ENCODE peak calls at places on chromosome 22, in eight cellular contexts. One of them, this sample, is unnamed.

GRCh38 chr22:35378547-35379078 is 2.3 kb upstream of the HMOX1 start:
- DNase-seq in adrenal gland: no peak
- DNase-seq in body of pancreas: no peak
- DNase-seq in Peyer's patch: no peak
- DNase-seq in GM23338: no peak
- DNase-seq in mesendoderm: peak
- DNase-seq in substantia nigra: no peak
- DNase-seq in esophagus squamous epithelium: no peak
- DNase-seq in this sample: no peak

GRCh38 chr22:47592791-47593190 is 830.3 kb downstream of the TBC1D22A start:
- DNase-seq in adrenal gland: no peak
- DNase-seq in body of pancreas: no peak
- DNase-seq in Peyer's patch: no peak
- DNase-seq in GM23338: no peak
- DNase-seq in mesendoderm: no peak
- DNase-seq in substantia nigra: no peak
- DNase-seq in esophagus squamous epithelium: no peak
- DNase-seq in this sample: no peak

GRCh38 chr22:23153994-23154393 is 8.7 kb downstream of the RAB36 start:
- DNase-seq in adrenal gland: no peak
- DNase-seq in body of pancreas: no peak
- DNase-seq in Peyer's patch: no peak
- DNase-seq in GM23338: peak
- DNase-seq in mesendoderm: no peak
- DNase-seq in substantia nigra: no peak
- DNase-seq in esophagus squamous epithelium: no peak
- DNase-seq in this sample: no peak

GRCh38 chr22:30325724-30326703 is 727 bp downstream of the TBC1D10A start:
- DNase-seq in adrenal gland: no peak
- DNase-seq in body of pancreas: peak
- DNase-seq in Peyer's patch: peak
- DNase-seq in GM23338: peak
- DNase-seq in mesendoderm: no peak
- DNase-seq in substantia nigra: no peak
- DNase-seq in esophagus squamous epithelium: no peak
- DNase-seq in this sample: peak

GRCh38 chr22:48239461-48240164 is 1477.2 kb downstream of the TBC1D22A start:
- DNase-seq in adrenal gland: no peak
- DNase-seq in body of pancreas: no peak
- DNase-seq in Peyer's patch: no peak
- DNase-seq in GM23338: no peak
- DNase-seq in mesendoderm: peak
- DNase-seq in substantia nigra: no peak
- DNase-seq in esophagus squamous epithelium: no peak
- DNase-seq in this sample: no peak

GRCh38 chr22:32265882-32266767 is 11.0 kb upstream of the SLC5A4 start:
- DNase-seq in adrenal gland: peak
- DNase-seq in body of pancreas: peak
- DNase-seq in Peyer's patch: no peak
- DNase-seq in GM23338: peak
- DNase-seq in mesendoderm: peak
- DNase-seq in substantia nigra: peak
- DNase-seq in esophagus squamous epithelium: no peak
- DNase-seq in this sample: peak

GRCh38 chr22:50218996-50219727 is 18.4 kb downstream of the SELENOO start:
- DNase-seq in adrenal gland: peak
- DNase-seq in body of pancreas: peak
- DNase-seq in Peyer's patch: peak
- DNase-seq in GM23338: peak
- DNase-seq in mesendoderm: peak
- DNase-seq in substantia nigra: no peak
- DNase-seq in esophagus squamous epithelium: no peak
- DNase-seq in this sample: peak

GRCh38 chr22:35043251-35043931 is 22.6 kb upstream of the ISX start:
- DNase-seq in adrenal gland: no peak
- DNase-seq in body of pancreas: no peak
- DNase-seq in Peyer's patch: no peak
- DNase-seq in GM23338: peak
- DNase-seq in mesendoderm: peak
- DNase-seq in substantia nigra: no peak
- DNase-seq in esophagus squamous epithelium: no peak
- DNase-seq in this sample: no peak

GRCh38 chr22:40056163-40056958 is 61.6 kb downstream of the FAM83F start:
- DNase-seq in adrenal gland: no peak
- DNase-seq in body of pancreas: no peak
- DNase-seq in Peyer's patch: no peak
- DNase-seq in GM23338: no peak
- DNase-seq in mesendoderm: no peak
- DNase-seq in substantia nigra: no peak
- DNase-seq in esophagus squamous epithelium: no peak
- DNase-seq in this sample: no peak

GRCh38 chr22:48389916-48390315 is 1437.8 kb downstream of the BRD1 start:
- DNase-seq in adrenal gland: no peak
- DNase-seq in body of pancreas: no peak
- DNase-seq in Peyer's patch: no peak
- DNase-seq in GM23338: no peak
- DNase-seq in mesendoderm: no peak
- DNase-seq in substantia nigra: no peak
- DNase-seq in esophagus squamous epithelium: no peak
- DNase-seq in this sample: no peak

GRCh38 chr22:26656896-26657851 is at the start of gene MIAT:
- DNase-seq in adrenal gland: no peak
- DNase-seq in body of pancreas: peak
- DNase-seq in Peyer's patch: no peak
- DNase-seq in GM23338: peak
- DNase-seq in mesendoderm: peak
- DNase-seq in substantia nigra: no peak
- DNase-seq in esophagus squamous epithelium: no peak
- DNase-seq in this sample: peak

GRCh38 chr22:19555651-19556050 is 31.4 kb upstream of the CLDN5 start:
- DNase-seq in adrenal gland: no peak
- DNase-seq in body of pancreas: no peak
- DNase-seq in Peyer's patch: no peak
- DNase-seq in GM23338: no peak
- DNase-seq in mesendoderm: no peak
- DNase-seq in substantia nigra: no peak
- DNase-seq in esophagus squamous epithelium: no peak
- DNase-seq in this sample: no peak

GRCh38 chr22:24379536-24379935 is 47.9 kb upstream of the ADORA2A start:
- DNase-seq in adrenal gland: no peak
- DNase-seq in body of pancreas: no peak
- DNase-seq in Peyer's patch: no peak
- DNase-seq in GM23338: no peak
- DNase-seq in mesendoderm: no peak
- DNase-seq in substantia nigra: no peak
- DNase-seq in esophagus squamous epithelium: no peak
- DNase-seq in this sample: no peak

GRCh38 chr22:38719196-38719595 is 13.5 kb downstream of the GTPBP1 start:
- DNase-seq in adrenal gland: peak
- DNase-seq in body of pancreas: no peak
- DNase-seq in Peyer's patch: no peak
- DNase-seq in GM23338: no peak
- DNase-seq in mesendoderm: no peak
- DNase-seq in substantia nigra: no peak
- DNase-seq in esophagus squamous epithelium: no peak
- DNase-seq in this sample: no peak
- H3K27ac ChIP-seq in adrenal gland: no peak
- H3K27ac ChIP-seq in body of pancreas: peak
- H3K27ac ChIP-seq in Peyer's patch: no peak
- H3K27ac ChIP-seq in GM23338: no peak
- H3K27ac ChIP-seq in mesendoderm: no peak
- H3K27ac ChIP-seq in substantia nigra: no peak
- H3K27ac ChIP-seq in esophagus squamous epithelium: peak
- H3K27ac ChIP-seq in this sample: no peak

GRCh38 chr22:41517172-41518047 is 26.9 kb downstream of the POLR3H start:
- DNase-seq in adrenal gland: peak
- DNase-seq in body of pancreas: peak
- DNase-seq in Peyer's patch: peak
- DNase-seq in GM23338: peak
- DNase-seq in mesendoderm: peak
- DNase-seq in substantia nigra: peak
- DNase-seq in esophagus squamous epithelium: no peak
- DNase-seq in this sample: peak
- H3K27ac ChIP-seq in adrenal gland: peak
- H3K27ac ChIP-seq in body of pancreas: peak
- H3K27ac ChIP-seq in Peyer's patch: no peak
- H3K27ac ChIP-seq in GM23338: no peak
- H3K27ac ChIP-seq in mesendoderm: no peak
- H3K27ac ChIP-seq in substantia nigra: peak
- H3K27ac ChIP-seq in esophagus squamous epithelium: peak
- H3K27ac ChIP-seq in this sample: peak

DNA sequence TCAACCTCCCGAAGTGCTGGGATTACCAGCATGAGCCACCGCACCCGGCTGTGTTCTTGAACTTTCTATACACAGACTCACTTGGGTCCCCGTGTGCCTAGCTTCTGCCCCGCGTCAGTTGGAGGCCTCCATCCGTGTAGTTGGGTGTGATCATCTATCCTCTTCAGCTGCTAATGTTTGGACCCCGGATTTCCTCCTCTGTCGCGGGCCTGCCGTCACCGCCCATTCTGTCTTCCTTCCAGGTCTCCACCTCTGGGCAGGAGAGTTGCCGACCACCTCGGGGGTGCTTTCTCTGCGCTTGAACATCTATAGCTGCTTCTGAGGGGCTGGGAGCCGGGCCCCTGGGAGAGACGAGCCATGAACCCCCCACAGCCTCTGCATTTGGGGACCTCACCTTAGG is 5.5 kb downstream of the CDC42EP1 start:
- DNase-seq in adrenal gland: no peak
- DNase-seq in body of pancreas: no peak
- DNase-seq in Peyer's patch: no peak
- DNase-seq in GM23338: no peak
- DNase-seq in mesendoderm: no peak
- DNase-seq in substantia nigra: no peak
- DNase-seq in esophagus squamous epithelium: no peak
- DNase-seq in this sample: no peak
- H3K27ac ChIP-seq in adrenal gland: peak
- H3K27ac ChIP-seq in body of pancreas: peak
- H3K27ac ChIP-seq in Peyer's patch: no peak
- H3K27ac ChIP-seq in GM23338: no peak
- H3K27ac ChIP-seq in mesendoderm: no peak
- H3K27ac ChIP-seq in substantia nigra: peak
- H3K27ac ChIP-seq in esophagus squamous epithelium: peak
- H3K27ac ChIP-seq in this sample: no peak

DNA sequence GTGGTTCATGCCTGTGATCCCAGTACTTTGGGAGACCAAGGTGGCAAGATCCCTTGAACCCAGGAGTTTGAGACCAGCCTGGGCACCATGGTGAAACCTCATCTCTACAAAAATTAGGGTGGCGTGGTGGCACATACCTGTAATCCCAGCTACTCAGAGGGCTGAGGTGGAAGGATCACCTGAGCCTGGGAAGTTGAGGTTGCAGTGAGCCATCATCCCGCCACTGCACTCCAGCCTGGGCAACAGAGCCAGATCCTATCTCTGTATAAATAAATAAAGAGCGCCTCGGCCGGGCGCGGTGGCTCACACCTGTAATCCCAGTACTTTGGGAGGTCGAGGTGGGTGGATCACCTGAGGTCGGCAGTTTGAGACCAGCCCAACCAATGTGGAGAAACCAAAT is 27.9 kb downstream of the TOB2 start:
- DNase-seq in adrenal gland: no peak
- DNase-seq in body of pancreas: peak
- DNase-seq in Peyer's patch: no peak
- DNase-seq in GM23338: no peak
- DNase-seq in mesendoderm: no peak
- DNase-seq in substantia nigra: no peak
- DNase-seq in esophagus squamous epithelium: no peak
- DNase-seq in this sample: no peak
- H3K27ac ChIP-seq in adrenal gland: peak
- H3K27ac ChIP-seq in body of pancreas: peak
- H3K27ac ChIP-seq in Peyer's patch: peak
- H3K27ac ChIP-seq in GM23338: no peak
- H3K27ac ChIP-seq in mesendoderm: no peak
- H3K27ac ChIP-seq in substantia nigra: peak
- H3K27ac ChIP-seq in esophagus squamous epithelium: peak
- H3K27ac ChIP-seq in this sample: peak

GRCh38 chr22:43926349-43926710 is 2.7 kb downstream of the PNPLA3 start:
- DNase-seq in adrenal gland: no peak
- DNase-seq in body of pancreas: no peak
- DNase-seq in Peyer's patch: no peak
- DNase-seq in GM23338: no peak
- DNase-seq in mesendoderm: no peak
- DNase-seq in substantia nigra: no peak
- DNase-seq in esophagus squamous epithelium: no peak
- DNase-seq in this sample: no peak
- H3K27ac ChIP-seq in adrenal gland: no peak
- H3K27ac ChIP-seq in body of pancreas: no peak
- H3K27ac ChIP-seq in Peyer's patch: no peak
- H3K27ac ChIP-seq in GM23338: no peak
- H3K27ac ChIP-seq in mesendoderm: no peak
- H3K27ac ChIP-seq in substantia nigra: no peak
- H3K27ac ChIP-seq in esophagus squamous epithelium: no peak
- H3K27ac ChIP-seq in this sample: no peak

GRCh38 chr22:20606041-20606783 is 98.8 kb downstream of the MED15 start:
- DNase-seq in adrenal gland: peak
- DNase-seq in body of pancreas: peak
- DNase-seq in Peyer's patch: peak
- DNase-seq in GM23338: peak
- DNase-seq in mesendoderm: peak
- DNase-seq in substantia nigra: peak
- DNase-seq in esophagus squamous epithelium: no peak
- DNase-seq in this sample: peak
- H3K27ac ChIP-seq in adrenal gland: no peak
- H3K27ac ChIP-seq in body of pancreas: peak
- H3K27ac ChIP-seq in Peyer's patch: no peak
- H3K27ac ChIP-seq in GM23338: no peak
- H3K27ac ChIP-seq in mesendoderm: no peak
- H3K27ac ChIP-seq in substantia nigra: no peak
- H3K27ac ChIP-seq in esophagus squamous epithelium: no peak
- H3K27ac ChIP-seq in this sample: no peak

GRCh38 chr22:46041642-46042041 is 64.7 kb upstream of the WNT7B start:
- DNase-seq in adrenal gland: peak
- DNase-seq in body of pancreas: peak
- DNase-seq in Peyer's patch: peak
- DNase-seq in GM23338: no peak
- DNase-seq in mesendoderm: no peak
- DNase-seq in substantia nigra: no peak
- DNase-seq in esophagus squamous epithelium: no peak
- DNase-seq in this sample: no peak
- H3K27ac ChIP-seq in adrenal gland: no peak
- H3K27ac ChIP-seq in body of pancreas: peak
- H3K27ac ChIP-seq in Peyer's patch: no peak
- H3K27ac ChIP-seq in GM23338: no peak
- H3K27ac ChIP-seq in mesendoderm: no peak
- H3K27ac ChIP-seq in substantia nigra: no peak
- H3K27ac ChIP-seq in esophagus squamous epithelium: peak
- H3K27ac ChIP-seq in this sample: no peak

This sample was measured in small intestine.